ENCODE peak calls at places on chromosomes 4 and X, in seven cellular contexts. W, T, D, Y, Z, X and N are unnamed samples.
A peak's percentile ranks its signal among the peaks of the same experiment; 100 is the strongest.

GRCh38 chr4:89800012-89800516 is 36.9 kb downstream of the SNCA start:
- DNase-seq in T (peak; percentile 76), W (no peak), Y (no peak), Z (no peak), D (no peak), X (no peak), N (peak; percentile 83)

GRCh38 chrX:48491809-48492208 is 15.8 kb downstream of the FTSJ1 start:
- DNase-seq in D (no peak), X (no peak), W (no peak), T (no peak), Y (no peak), Z (no peak), N (no peak)

GRCh38 chrX:136865270-136866168 is 15.0 kb downstream of the RBMX start:
- DNase-seq in W (no peak), X (no peak), Y (no peak), Z (no peak), T (no peak), D (no peak), N (no peak)

GRCh38 chr4:53479731-53480525 is 102.5 kb downstream of the FIP1L1 start:
- DNase-seq in Z (no peak), W (no peak), T (peak; percentile 74), D (no peak), Y (no peak), X (no peak), N (no peak)

GRCh38 chr4:141640692-141641091 is 4.3 kb downstream of the IL15 start:
- DNase-seq in W (no peak), Z (no peak), Y (no peak), X (no peak), T (no peak), D (no peak), N (no peak)

GRCh38 chrX:22095306-22095705 is 63.2 kb downstream of the PHEX start:
- DNase-seq in X (no peak), D (peak; percentile 75), T (peak; percentile 41), Y (no peak), W (peak; percentile 7), Z (no peak), N (peak; percentile 63)

GRCh38 chrX:100864967-100865366 is 9.2 kb downstream of the NOX1 start:
- DNase-seq in Z (no peak), X (no peak), D (no peak), Y (peak; percentile 3), T (peak; percentile 48), W (no peak), N (peak; percentile 53)

GRCh38 chrX:30301977-30302376 is 7.2 kb downstream of the NR0B1 start:
- DNase-seq in Y (no peak), D (no peak), X (no peak), T (peak; percentile 38), W (no peak), Z (no peak), N (peak; percentile 22)

GRCh38 chr4:59987289-59987688 is 1212.8 kb upstream of the ADGRL3 start:
- DNase-seq in W (no peak), Z (no peak), D (no peak), T (no peak), X (no peak), Y (no peak), N (no peak)

GRCh38 chr4:140659935-140660710 is 91.4 kb upstream of the UCP1 start:
- DNase-seq in D (no peak), T (no peak), X (no peak), W (no peak), Z (no peak), Y (no peak), N (no peak)

GRCh38 chr4:31160146-31160545 is 440.0 kb downstream of the PCDH7 start:
- DNase-seq in T (peak; percentile 8), X (no peak), W (no peak), Y (no peak), Z (no peak), D (no peak), N (no peak)

GRCh38 chrX:135345328-135345645 is 36.0 kb downstream of the ETDC start:
- DNase-seq in Z (peak; percentile 48), X (peak; percentile 40), T (peak; percentile 63), W (peak; percentile 52), D (peak; percentile 47), Y (no peak), N (peak; percentile 65)

GRCh38 chr4:176360446-176360845 is 40.7 kb downstream of the SPCS3 start:
- DNase-seq in X (no peak), D (no peak), Z (no peak), T (no peak), Y (no peak), W (no peak), N (no peak)

GRCh38 chrX:10797493-10797892 is 177.1 kb upstream of the MID1 start:
- DNase-seq in Y (no peak), X (no peak), D (no peak), W (no peak), Z (no peak), T (peak; percentile 38), N (peak; percentile 60)

GRCh38 chr4:168651374-168651773 is 154.5 kb downstream of the PALLD start:
- DNase-seq in D (no peak), T (peak; percentile 69), Y (no peak), X (no peak), W (no peak), Z (no peak), N (no peak)

GRCh38 chrX:87236836-87237235 is 280.8 kb upstream of the KLHL4 start:
- DNase-seq in D (no peak), T (no peak), Y (no peak), Z (no peak), X (no peak), W (no peak), N (no peak)

GRCh38 chrX:49995795-49996455 is 73.5 kb downstream of the CLCN5 start:
- DNase-seq in Y (no peak), W (no peak), X (no peak), D (no peak), Z (no peak), T (no peak), N (no peak)

GRCh38 chr4:149522031-149522430 is 293.6 kb downstream of the IQCM start:
- DNase-seq in Y (no peak), Z (no peak), W (no peak), D (no peak), X (no peak), T (no peak), N (no peak)

GRCh38 chr4:161841759-161842158 is 322.0 kb downstream of the FSTL5 start:
- DNase-seq in T (no peak), D (no peak), W (no peak), X (no peak), Y (no peak), Z (no peak), N (no peak)

GRCh38 chr4:37715889-37716402 is 29.8 kb upstream of the RELL1 start:
- DNase-seq in W (no peak), Z (no peak), X (peak; percentile 53), Y (no peak), T (peak; percentile 57), D (no peak), N (peak; percentile 49)

GRCh38 chr4:127400736-127401346 is 231.9 kb upstream of the INTU start:
- DNase-seq in W (peak; percentile 36), D (peak; percentile 60), X (peak; percentile 34), T (peak; percentile 85), Y (peak; percentile 75), Z (peak; percentile 25), N (peak; percentile 83)

GRCh38 chr4:168999836-169000235 is 10.2 kb downstream of the CBR4 start:
- DNase-seq in T (no peak), W (no peak), Z (no peak), Y (no peak), X (no peak), D (no peak), N (no peak)

GRCh38 chr4:15695240-15695699 is 7.6 kb upstream of the BST1 start:
- DNase-seq in Z (no peak), W (no peak), X (no peak), T (peak; percentile 98), Y (peak; percentile 100), D (no peak), N (peak; percentile 86)

GRCh38 chrX:149129767-149130166 is 375.3 kb downstream of the IDS start:
- DNase-seq in Y (no peak), W (no peak), X (no peak), T (no peak), D (no peak), Z (no peak), N (peak; percentile 12)

GRCh38 chr4:129063640-129064039 is 29.7 kb downstream of the SCLT1 start:
- DNase-seq in D (no peak), Y (no peak), Z (no peak), W (no peak), T (no peak), X (no peak), N (no peak)

GRCh38 chrX:134990475-134991473 is at the start of gene SMIM10:
- DNase-seq in W (peak; percentile 82), D (peak; percentile 85), Z (peak; percentile 84), X (peak; percentile 68), T (peak; percentile 80), Y (no peak), N (peak; percentile 82)

GRCh38 chr4:46211406-46211805 is 87.6 kb upstream of the GABRG1 start:
- DNase-seq in Z (no peak), Y (no peak), W (no peak), D (no peak), X (no peak), T (peak; percentile 28), N (no peak)

GRCh38 chr4:5707366-5708133 is 809 bp downstream of the EVC2 start:
- DNase-seq in Z (no peak), X (no peak), D (no peak), Y (no peak), W (no peak), T (no peak), N (no peak)
- H3K4me3 ChIP-seq in Z (peak overlapping the region; percentile 50), X (peak overlapping the region; percentile 11), D (peak overlapping the region; percentile 82), Y (peak overlapping the region; percentile 63), W (peak overlapping the region; percentile 67), T (peak overlapping the region; percentile 68), N (peak overlapping the region; percentile 74)

DNA sequence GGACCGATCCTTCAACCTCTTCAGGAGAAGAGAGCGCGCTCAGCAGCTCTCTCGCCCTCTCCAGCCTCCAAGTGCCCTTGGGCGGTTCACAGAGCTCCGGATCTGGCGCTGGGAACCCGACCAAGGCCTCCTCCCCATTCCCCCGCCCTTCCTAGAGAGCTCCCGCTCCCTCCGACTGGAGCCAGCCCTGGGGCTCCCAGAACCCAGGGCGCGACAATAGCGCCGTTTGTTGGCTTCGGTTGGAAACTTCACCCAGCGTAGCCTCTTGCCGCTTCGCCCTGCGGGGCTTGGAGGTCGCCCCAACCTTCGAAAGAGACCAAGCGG is 3.1 kb upstream of the SOX3 start:
- DNase-seq in T (peak; percentile 35), X (no peak), Z (no peak), Y (no peak), W (no peak), D (no peak), N (no peak)
- TF ChIP-seq CTCF in T (peak; percentile 63), X (no peak), Z (no peak), Y (no peak), W (peak; percentile 10), D (no peak), N (no peak)

GRCh38 chrX:107773906-107774435 is 1.6 kb downstream of the TSC22D3 start:
- DNase-seq in X (no peak), T (no peak), Y (no peak), W (no peak), D (no peak), Z (no peak), N (no peak)
- H3K4me3 ChIP-seq in X (no peak overlapping the region), T (no peak overlapping the region), Y (no peak overlapping the region), W (peak overlapping the region; percentile 64), D (peak overlapping the region; percentile 59), Z (peak overlapping the region; percentile 59), N (peak overlapping the region; percentile 56)

GRCh38 chrX:17591741-17592110 is 145.6 kb upstream of the SCML1 start:
- DNase-seq in T (peak; percentile 86), W (no peak), X (no peak), Z (no peak), Y (no peak), D (no peak), N (peak; percentile 71)
- TF ChIP-seq CTCF in T (no peak), W (no peak), X (no peak), Z (no peak), Y (no peak), D (no peak), N (no peak)